ENCODE peak calls at places on chromosomes 4 and X, in four cellular contexts. K is dorsolateral prefrontal cortex, R is choroid plexus epithelial cell, G is astrocyte of the cerebellum. X is an unnamed sample.

GRCh38 chrX:104621781-104622180 is 55.8 kb downstream of the IL1RAPL2 start:
- DNase-seq in K (no peak), R (no peak), G (no peak), X (no peak)

GRCh38 chrX:39377171-39377570 is 575.9 kb downstream of the MID1IP1 start:
- DNase-seq in K (no peak), R (no peak), G (no peak), X (no peak)

GRCh38 chrX:86714441-86714840 is 566.2 kb downstream of the DACH2 start:
- DNase-seq in K (no peak), R (no peak), G (no peak), X (no peak)

GRCh38 chr4:151443247-151443646 is 34.3 kb downstream of the FHIP1A start:
- DNase-seq in K (no peak), R (no peak), G (no peak), X (no peak)

GRCh38 chr4:83054928-83055327 is 19.9 kb downstream of the COPS4 start:
- DNase-seq in K (no peak), R (peak), G (peak), X (peak)

GRCh38 chr4:25172964-25173917 is 13.0 kb upstream of the SEPSECS start:
- DNase-seq in K (no peak), R (peak), G (peak), X (peak)

GRCh38 chr4:180081072-180081471 is 2162.1 kb upstream of the TENM3 start:
- DNase-seq in K (no peak), R (no peak), G (no peak), X (no peak)

GRCh38 chr4:26235500-26235899 is 85.3 kb upstream of the RBPJ start:
- DNase-seq in K (no peak), R (peak), G (no peak), X (peak)

GRCh38 chrX:137031517-137032377 is 2.0 kb downstream of the GPR101 start:
- DNase-seq in K (no peak), R (peak), G (no peak), X (peak)

GRCh38 chrX:13153796-13154195 is 109.4 kb upstream of the FAM9C start:
- DNase-seq in K (no peak), R (peak), G (no peak), X (peak)

GRCh38 chrX:14529288-14529989 is at the start of gene GLRA2:
- DNase-seq in K (no peak), R (peak), G (peak), X (peak)

GRCh38 chr4:3516836-3517730 is 15.1 kb downstream of the LRPAP1 start:
- DNase-seq in K (no peak), R (no peak), G (no peak), X (no peak)

GRCh38 chrX:153687121-153688039 is at the start of gene SLC6A8:
- DNase-seq in K (peak), R (peak), G (no peak), X (peak)

GRCh38 chr4:151624606-151625565 is 135.9 kb downstream of the GATB start:
- DNase-seq in K (no peak), R (peak), G (no peak), X (peak)

GRCh38 chr4:37392540-37393255 is 148.2 kb downstream of the NWD2 start:
- DNase-seq in K (peak), R (peak), G (no peak), X (peak)

GRCh38 chr4:90226734-90227133 is 99.5 kb downstream of the CCSER1 start:
- DNase-seq in K (no peak), R (peak), G (no peak), X (no peak)

GRCh38 chrX:130094712-130095111 is 15.6 kb downstream of the ELF4 start:
- DNase-seq in K (no peak), R (no peak), G (no peak), X (no peak)

GRCh38 chrX:9665113-9665512 is 100.5 kb downstream of the GPR143 start:
- DNase-seq in K (no peak), R (no peak), G (no peak), X (peak)

GRCh38 chr4:184428787-184429186 is 45.6 kb downstream of the IRF2 start:
- DNase-seq in K (no peak), R (no peak), G (no peak), X (no peak)

GRCh38 chr4:155666701-155667537 is at the start of gene GUCY1A1:
- DNase-seq in K (peak), R (peak), G (no peak), X (peak)

GRCh38 chr4:171983935-171984805 is 171.0 kb downstream of the GALNTL6 start:
- DNase-seq in K (no peak), R (peak), G (peak), X (no peak)

GRCh38 chrX:69120476-69120875 is 44.8 kb downstream of the PJA1 start:
- DNase-seq in K (no peak), R (no peak), G (no peak), X (no peak)

GRCh38 chrX:10783451-10783995 is 163.1 kb upstream of the MID1 start:
- DNase-seq in K (no peak), R (no peak), G (no peak), X (no peak)

GRCh38 chrX:85114776-85115175 is 111.1 kb downstream of the APOOL start:
- DNase-seq in K (no peak), R (peak), G (no peak), X (no peak)

GRCh38 chr4:115113382-115114106 is at the start of gene NDST4:
- DNase-seq in K (no peak), R (peak), G (peak), X (no peak)

GRCh38 chr4:99624141-99624719 is 33.4 kb downstream of the C4orf54 start:
- DNase-seq in K (no peak), R (no peak), G (no peak), X (no peak)

GRCh38 chr4:76984127-76984526 is 34.6 kb downstream of the SEPTIN11 start:
- DNase-seq in K (no peak), R (peak), G (no peak), X (peak)

GRCh38 chrX:41596586-41596985 is 92.2 kb upstream of the GPR34 start:
- DNase-seq in K (no peak), R (no peak), G (no peak), X (no peak)

GRCh38 chr4:56723831-56724230 is 42.7 kb upstream of the HOPX start:
- DNase-seq in K (no peak), R (no peak), G (no peak), X (no peak)

GRCh38 chr4:100983426-100983825 is 363.9 kb downstream of the PPP3CA start:
- DNase-seq in K (no peak), R (no peak), G (no peak), X (no peak)

GRCh38 chr4:39464886-39465501 is 6.1 kb downstream of the LIAS start:
- DNase-seq in K (no peak), R (peak), G (peak), X (peak)

GRCh38 chr4:17867259-17867658 is 56.5 kb downstream of the NCAPG start:
- DNase-seq in K (no peak), R (no peak), G (no peak), X (no peak)

GRCh38 chrX:154049209-154050112 is 29.8 kb upstream of the IRAK1 start:
- DNase-seq in K (no peak), R (no peak), G (no peak), X (no peak)

GRCh38 chr4:24856586-24856985 is 56.3 kb downstream of the CCDC149 start:
- DNase-seq in K (no peak), R (peak), G (peak), X (peak)

GRCh38 chr4:84722720-84723119 is 139.8 kb downstream of the CDS1 start:
- DNase-seq in K (no peak), R (no peak), G (no peak), X (no peak)

GRCh38 chrX:73768120-73768519 is 205.1 kb downstream of the CHIC1 start:
- DNase-seq in K (no peak), R (no peak), G (no peak), X (no peak)

GRCh38 chrX:5100004-5100403 is 1128.7 kb downstream of the NLGN4X start:
- DNase-seq in K (no peak), R (no peak), G (no peak), X (no peak)

GRCh38 chr4:164768516-164768915 is 14.6 kb downstream of the SMIM31 start:
- DNase-seq in K (no peak), R (peak), G (no peak), X (peak)